ENCODE peak calls at places on chromosomes 2 and 18, in five cellular contexts. Z, V, B, R and W are unnamed samples.

GRCh38 chr2:174846218-174846617 is 81.9 kb upstream of the CHRNA1 start:
- DNase-seq in Z (no peak), V (peak), B (no peak), R (no peak), W (no peak)

GRCh38 chr2:240930631-240931318 is 24.6 kb downstream of the CROCC2 start:
- DNase-seq in Z (no peak), V (no peak), B (no peak), R (no peak), W (no peak)

GRCh38 chr2:15671409-15671808 is 79.7 kb downstream of the DDX1 start:
- DNase-seq in Z (no peak), V (no peak), B (no peak), R (no peak), W (no peak)

GRCh38 chr2:11912980-11913379 is 166.5 kb downstream of the LPIN1 start:
- DNase-seq in Z (no peak), V (no peak), B (no peak), R (no peak), W (no peak)

GRCh38 chr2:235343869-235344268 is 150.0 kb upstream of the AGAP1 start:
- DNase-seq in Z (no peak), V (no peak), B (no peak), R (no peak), W (no peak)

GRCh38 chr18:34901299-34901698 is 139.9 kb upstream of the MAPRE2 start:
- DNase-seq in Z (no peak), V (no peak), B (no peak), R (no peak), W (no peak)

GRCh38 chr2:232473467-232473890 is 14.2 kb downstream of the ECEL1 start:
- DNase-seq in Z (no peak), V (peak), B (no peak), R (no peak), W (no peak)

GRCh38 chr2:214386720-214387119 is 24.1 kb upstream of the VWC2L start:
- DNase-seq in Z (no peak), V (no peak), B (no peak), R (no peak), W (no peak)

GRCh38 chr2:231386446-231386845 is 9.1 kb upstream of the B3GNT7 start:
- DNase-seq in Z (no peak), V (no peak), B (no peak), R (no peak), W (no peak)

GRCh38 chr2:126901459-126901858 is 2.8 kb downstream of the TEX51 start:
- DNase-seq in Z (no peak), V (no peak), B (no peak), R (no peak), W (no peak)

GRCh38 chr2:197992482-197993133 is 188.2 kb downstream of the PLCL1 start:
- DNase-seq in Z (no peak), V (no peak), B (no peak), R (no peak), W (no peak)

GRCh38 chr2:37232131-37232933 is 874 bp downstream of the NDUFAF7 start:
- DNase-seq in Z (no peak), V (no peak), B (no peak), R (peak), W (no peak)

GRCh38 chr2:235672720-235673119 is 178.9 kb downstream of the AGAP1 start:
- DNase-seq in Z (no peak), V (no peak), B (no peak), R (no peak), W (no peak)

GRCh38 chr2:96267159-96267971 is 1.3 kb downstream of the CIAO1 start:
- DNase-seq in Z (peak), V (peak), B (peak), R (peak), W (peak)

GRCh38 chr2:217289153-217289908 is 429.5 kb upstream of the TNP1 start:
- DNase-seq in Z (no peak), V (no peak), B (no peak), R (no peak), W (no peak)

GRCh38 chr18:8176554-8176953 is 432.7 kb upstream of the RAB12 start:
- DNase-seq in Z (no peak), V (no peak), B (no peak), R (no peak), W (no peak)

GRCh38 chr2:8438996-8439395 is 242.9 kb upstream of the ID2 start:
- DNase-seq in Z (no peak), V (peak), B (no peak), R (no peak), W (no peak)

GRCh38 chr2:169049142-169049541 is 18.0 kb upstream of the ABCB11 start:
- DNase-seq in Z (no peak), V (no peak), B (no peak), R (no peak), W (no peak)

GRCh38 chr18:5979971-5980457 is 84.7 kb upstream of the TMEM200C start:
- DNase-seq in Z (no peak), V (no peak), B (no peak), R (no peak), W (no peak)

GRCh38 chr2:101473911-101474751 is 781 bp downstream of the RFX8 start:
- DNase-seq in Z (peak), V (no peak), B (peak), R (peak), W (peak)

GRCh38 chr18:26865557-26865956 is at the start of gene AQP4:
- DNase-seq in Z (no peak), V (no peak), B (no peak), R (no peak), W (no peak)

GRCh38 chr2:11375025-11375688 is 30.7 kb upstream of the ROCK2 start:
- DNase-seq in Z (no peak), V (peak), B (no peak), R (no peak), W (no peak)

GRCh38 chr2:55862673-55863390 is 60.8 kb downstream of the EFEMP1 start:
- DNase-seq in Z (no peak), V (no peak), B (no peak), R (no peak), W (no peak)

GRCh38 chr2:101779652-101780051 is 82.1 kb downstream of the MAP4K4 start:
- DNase-seq in Z (no peak), V (no peak), B (no peak), R (no peak), W (no peak)